ENCODE peak calls at places on chromosomes 11 and 22, in five cellular contexts. One of them, this sample, is unnamed.

GRCh38 chr11:68309621-68310185 is 2.7 kb upstream of the LRP5 start:
- DNase-seq in stomach: no peak
- DNase-seq in SK-N-SH: no peak
- DNase-seq in suprapubic skin: no peak
- DNase-seq in transverse colon: no peak
- DNase-seq in this sample: no peak

GRCh38 chr11:131666617-131667016 is 296.2 kb downstream of the NTM start:
- DNase-seq in stomach: no peak
- DNase-seq in SK-N-SH: no peak
- DNase-seq in suprapubic skin: peak
- DNase-seq in transverse colon: no peak
- DNase-seq in this sample: no peak

GRCh38 chr22:24578355-24579241 is 14.3 kb downstream of the LRRC75B start:
- DNase-seq in stomach: no peak
- DNase-seq in SK-N-SH: no peak
- DNase-seq in suprapubic skin: no peak
- DNase-seq in transverse colon: no peak
- DNase-seq in this sample: no peak

GRCh38 chr11:68044898-68045351 is 6.1 kb downstream of the TCIRG1 start:
- DNase-seq in stomach: no peak
- DNase-seq in SK-N-SH: peak
- DNase-seq in suprapubic skin: no peak
- DNase-seq in transverse colon: no peak
- DNase-seq in this sample: no peak

GRCh38 chr22:36541831-36542391 is 12.9 kb upstream of the EIF3D start:
- DNase-seq in stomach: peak
- DNase-seq in SK-N-SH: no peak
- DNase-seq in suprapubic skin: no peak
- DNase-seq in transverse colon: no peak
- DNase-seq in this sample: peak

GRCh38 chr11:67345949-67346819 is 7.2 kb downstream of the POLD4 start:
- DNase-seq in stomach: peak
- DNase-seq in SK-N-SH: peak
- DNase-seq in suprapubic skin: no peak
- DNase-seq in transverse colon: peak
- DNase-seq in this sample: peak

GRCh38 chr11:73752216-73752867 is 8.5 kb downstream of the RAB6A start:
- DNase-seq in stomach: no peak
- DNase-seq in SK-N-SH: no peak
- DNase-seq in suprapubic skin: no peak
- DNase-seq in transverse colon: no peak
- DNase-seq in this sample: no peak

GRCh38 chr11:18726040-18726439 is at the start of gene IGSF22:
- DNase-seq in stomach: no peak
- DNase-seq in SK-N-SH: no peak
- DNase-seq in suprapubic skin: no peak
- DNase-seq in transverse colon: no peak
- DNase-seq in this sample: no peak

GRCh38 chr11:87719311-87720073 is 455.8 kb downstream of the RAB38 start:
- DNase-seq in stomach: no peak
- DNase-seq in SK-N-SH: no peak
- DNase-seq in suprapubic skin: no peak
- DNase-seq in transverse colon: no peak
- DNase-seq in this sample: no peak

GRCh38 chr11:83569134-83569805 is 283.1 kb upstream of the CCDC90B start:
- DNase-seq in stomach: no peak
- DNase-seq in SK-N-SH: no peak
- DNase-seq in suprapubic skin: no peak
- DNase-seq in transverse colon: no peak
- DNase-seq in this sample: no peak

GRCh38 chr11:134950692-134951304 is 538.8 kb upstream of the B3GAT1 start:
- DNase-seq in stomach: no peak
- DNase-seq in SK-N-SH: no peak
- DNase-seq in suprapubic skin: no peak
- DNase-seq in transverse colon: no peak
- DNase-seq in this sample: no peak

GRCh38 chr11:111395081-111395480 is 16.0 kb upstream of the POU2AF1 start:
- DNase-seq in stomach: peak
- DNase-seq in SK-N-SH: no peak
- DNase-seq in suprapubic skin: no peak
- DNase-seq in transverse colon: no peak
- DNase-seq in this sample: no peak

GRCh38 chr11:44167047-44167446 is 71.6 kb downstream of the EXT2 start:
- DNase-seq in stomach: no peak
- DNase-seq in SK-N-SH: no peak
- DNase-seq in suprapubic skin: no peak
- DNase-seq in transverse colon: no peak
- DNase-seq in this sample: no peak

GRCh38 chr22:47850644-47851151 is 1088.2 kb downstream of the TBC1D22A start:
- DNase-seq in stomach: no peak
- DNase-seq in SK-N-SH: no peak
- DNase-seq in suprapubic skin: no peak
- DNase-seq in transverse colon: no peak
- DNase-seq in this sample: no peak

GRCh38 chr11:132058211-132058772 is 687.9 kb downstream of the NTM start:
- DNase-seq in stomach: no peak
- DNase-seq in SK-N-SH: no peak
- DNase-seq in suprapubic skin: no peak
- DNase-seq in transverse colon: peak
- DNase-seq in this sample: no peak

GRCh38 chr22:38704568-38705234 is 1.0 kb upstream of the GTPBP1 start:
- DNase-seq in stomach: no peak
- DNase-seq in SK-N-SH: no peak
- DNase-seq in suprapubic skin: no peak
- DNase-seq in transverse colon: no peak
- DNase-seq in this sample: no peak

GRCh38 chr11:19370100-19370861 is 129.5 kb upstream of the E2F8 start:
- DNase-seq in stomach: no peak
- DNase-seq in SK-N-SH: no peak
- DNase-seq in suprapubic skin: no peak
- DNase-seq in transverse colon: no peak
- DNase-seq in this sample: no peak

GRCh38 chr22:38056969-38057841 is at the start of gene PICK1:
- DNase-seq in stomach: peak
- DNase-seq in SK-N-SH: peak
- DNase-seq in suprapubic skin: peak
- DNase-seq in transverse colon: peak
- DNase-seq in this sample: peak

GRCh38 chr11:8025123-8025522 is 38.0 kb downstream of the EIF3F start:
- DNase-seq in stomach: no peak
- DNase-seq in SK-N-SH: no peak
- DNase-seq in suprapubic skin: peak
- DNase-seq in transverse colon: no peak
- DNase-seq in this sample: no peak

GRCh38 chr22:22342697-22343602 is 98.4 kb downstream of the VPREB1 start:
- DNase-seq in stomach: peak
- DNase-seq in SK-N-SH: peak
- DNase-seq in suprapubic skin: no peak
- DNase-seq in transverse colon: peak
- DNase-seq in this sample: peak

GRCh38 chr11:67195971-67196418 is 70.3 kb upstream of the GRK2 start:
- DNase-seq in stomach: no peak
- DNase-seq in SK-N-SH: no peak
- DNase-seq in suprapubic skin: no peak
- DNase-seq in transverse colon: peak
- DNase-seq in this sample: no peak

DNA sequence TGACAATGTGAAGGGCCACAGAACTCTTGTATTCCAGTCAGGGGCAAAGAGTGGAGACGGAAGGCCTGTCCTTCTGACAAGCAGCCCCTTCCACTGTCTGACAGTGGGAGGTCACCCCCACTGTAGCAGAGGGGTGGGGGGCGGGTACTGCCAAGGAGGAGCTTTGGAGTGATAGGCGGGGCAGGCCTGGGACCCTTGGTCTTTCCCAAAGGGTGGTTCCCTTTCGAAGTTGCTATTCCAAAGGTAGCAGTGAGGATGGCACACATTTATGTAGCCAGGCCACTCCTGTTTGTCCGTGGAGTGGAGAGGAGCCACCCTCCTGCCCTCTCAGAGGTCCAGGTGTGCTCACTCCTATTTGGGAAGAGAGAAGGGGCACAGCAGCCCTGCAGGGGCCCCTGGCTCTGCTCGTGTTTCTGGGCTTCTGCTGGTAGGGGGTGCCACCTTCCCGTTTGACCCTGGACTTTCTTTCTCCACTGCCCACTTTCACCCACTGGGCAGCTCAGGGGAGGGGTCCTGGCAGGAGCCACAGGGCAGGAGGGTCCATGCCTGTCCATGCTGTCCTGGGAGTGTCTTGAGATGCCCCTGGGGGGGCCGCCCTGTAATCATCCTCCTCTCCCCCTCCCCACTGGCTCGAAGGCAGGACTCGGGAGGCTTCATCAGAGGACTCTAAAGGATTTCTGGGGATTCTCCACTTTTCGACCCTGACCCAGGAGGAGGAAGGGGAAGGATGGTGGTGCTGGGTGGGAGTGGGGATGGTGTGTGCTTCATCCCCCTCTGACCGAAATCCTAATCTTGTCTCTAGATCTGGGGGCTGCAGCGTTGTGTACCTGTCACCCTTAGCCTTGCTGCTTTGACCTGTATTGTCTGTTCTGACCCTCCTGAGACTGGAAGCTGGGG is 994 bp downstream of the TAGLN start:
- DNase-seq in stomach: no peak
- DNase-seq in SK-N-SH: no peak
- DNase-seq in suprapubic skin: no peak
- DNase-seq in transverse colon: no peak
- DNase-seq in this sample: no peak
- TF ChIP-seq POLR2AphosphoS5 in stomach: no peak
- TF ChIP-seq POLR2AphosphoS5 in SK-N-SH: no peak
- TF ChIP-seq POLR2AphosphoS5 in suprapubic skin: no peak
- TF ChIP-seq POLR2AphosphoS5 in transverse colon: no peak
- TF ChIP-seq POLR2AphosphoS5 in this sample: no peak

GRCh38 chr11:76415073-76415472 is 29.7 kb upstream of the EMSY start:
- DNase-seq in stomach: no peak
- DNase-seq in SK-N-SH: no peak
- DNase-seq in suprapubic skin: no peak
- DNase-seq in transverse colon: no peak
- DNase-seq in this sample: no peak

GRCh38 chr11:76424891-76425290 is 19.9 kb upstream of the EMSY start:
- DNase-seq in stomach: no peak
- DNase-seq in SK-N-SH: no peak
- DNase-seq in suprapubic skin: no peak
- DNase-seq in transverse colon: no peak
- DNase-seq in this sample: no peak

GRCh38 chr11:76424379-76424778 is 20.4 kb upstream of the EMSY start:
- DNase-seq in stomach: no peak
- DNase-seq in SK-N-SH: no peak
- DNase-seq in suprapubic skin: no peak
- DNase-seq in transverse colon: no peak
- DNase-seq in this sample: no peak

DNA sequence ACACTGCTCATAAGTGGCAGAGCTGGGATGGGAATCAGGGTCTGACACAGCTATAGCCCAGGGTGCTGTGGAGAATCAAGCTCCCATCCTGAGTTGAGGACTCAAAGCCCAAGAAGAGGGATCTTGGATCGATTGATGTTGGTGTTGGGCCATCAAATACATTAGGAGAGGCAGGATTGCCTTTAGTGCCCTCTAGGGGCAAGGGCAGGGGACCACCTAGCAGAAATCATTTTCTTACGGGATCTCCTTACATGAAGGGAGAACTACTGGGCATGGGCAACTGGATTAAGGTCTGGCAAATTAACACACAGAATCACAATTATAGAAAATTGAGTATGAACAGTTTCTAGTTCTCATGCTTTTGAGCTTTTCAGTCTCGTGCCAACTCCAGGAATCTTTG is 24.9 kb upstream of the EMSY start:
- DNase-seq in stomach: no peak
- DNase-seq in SK-N-SH: no peak
- DNase-seq in suprapubic skin: no peak
- DNase-seq in transverse colon: no peak
- DNase-seq in this sample: no peak
- TF ChIP-seq CTCF in stomach: no peak
- TF ChIP-seq CTCF in SK-N-SH: peak
- TF ChIP-seq CTCF in suprapubic skin: no peak
- TF ChIP-seq CTCF in transverse colon: no peak
- TF ChIP-seq CTCF in this sample: no peak

DNA sequence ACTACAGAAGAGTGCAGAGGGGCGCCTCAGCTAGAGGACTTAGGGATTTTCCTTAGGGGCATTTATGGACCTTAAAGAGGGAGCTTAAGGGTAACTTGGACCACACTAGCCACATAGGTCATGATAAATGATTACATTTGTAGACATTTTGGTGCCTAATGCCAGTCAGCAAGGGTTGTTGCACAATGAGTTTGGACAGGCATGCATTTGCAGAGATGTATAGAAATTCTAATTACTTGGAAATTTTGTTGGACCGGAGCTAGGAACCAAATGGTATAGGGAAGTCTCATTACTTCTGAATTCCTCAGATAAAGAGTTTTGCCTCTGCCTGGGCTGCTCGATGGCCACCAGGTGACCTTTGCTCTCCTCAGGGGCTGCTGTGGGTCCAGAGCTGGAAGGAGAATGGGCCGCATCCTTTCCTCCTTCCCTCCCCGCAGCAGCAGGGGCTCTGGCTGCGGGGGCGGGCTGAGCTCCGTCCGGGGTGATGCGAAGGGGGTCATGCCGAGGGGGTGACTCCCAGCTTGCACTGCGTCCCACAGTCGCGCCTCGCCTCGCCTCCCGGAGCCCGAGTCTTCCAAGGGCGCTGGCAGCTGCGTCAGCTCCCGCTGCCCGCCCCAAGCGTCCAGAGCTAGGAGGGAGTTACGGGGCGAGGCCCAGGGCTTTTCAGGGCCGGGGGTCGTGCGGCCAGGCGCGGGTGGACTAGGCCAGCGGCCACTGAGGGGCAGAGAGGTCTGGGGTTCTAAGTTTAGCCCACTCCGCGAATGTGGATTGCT is 20.2 kb upstream of the MALAT1 start:
- DNase-seq in stomach: peak
- DNase-seq in SK-N-SH: no peak
- DNase-seq in suprapubic skin: peak
- DNase-seq in transverse colon: peak
- DNase-seq in this sample: no peak
- TF ChIP-seq POLR2AphosphoS5 in stomach: peak
- TF ChIP-seq POLR2AphosphoS5 in SK-N-SH: no peak
- TF ChIP-seq POLR2AphosphoS5 in suprapubic skin: no peak
- TF ChIP-seq POLR2AphosphoS5 in transverse colon: peak
- TF ChIP-seq POLR2AphosphoS5 in this sample: no peak

GRCh38 chr11:20497124-20497792 is 102.2 kb upstream of the SLC6A5 start:
- DNase-seq in stomach: no peak
- DNase-seq in SK-N-SH: no peak
- DNase-seq in suprapubic skin: no peak
- DNase-seq in transverse colon: no peak
- DNase-seq in this sample: no peak

GRCh38 chr11:20488352-20488751 is 100.8 kb downstream of the PRMT3 start:
- DNase-seq in stomach: no peak
- DNase-seq in SK-N-SH: peak
- DNase-seq in suprapubic skin: no peak
- DNase-seq in transverse colon: no peak
- DNase-seq in this sample: no peak

GRCh38 chr11:20489948-20490347 is 102.4 kb downstream of the PRMT3 start:
- DNase-seq in stomach: no peak
- DNase-seq in SK-N-SH: no peak
- DNase-seq in suprapubic skin: no peak
- DNase-seq in transverse colon: no peak
- DNase-seq in this sample: no peak

DNA sequence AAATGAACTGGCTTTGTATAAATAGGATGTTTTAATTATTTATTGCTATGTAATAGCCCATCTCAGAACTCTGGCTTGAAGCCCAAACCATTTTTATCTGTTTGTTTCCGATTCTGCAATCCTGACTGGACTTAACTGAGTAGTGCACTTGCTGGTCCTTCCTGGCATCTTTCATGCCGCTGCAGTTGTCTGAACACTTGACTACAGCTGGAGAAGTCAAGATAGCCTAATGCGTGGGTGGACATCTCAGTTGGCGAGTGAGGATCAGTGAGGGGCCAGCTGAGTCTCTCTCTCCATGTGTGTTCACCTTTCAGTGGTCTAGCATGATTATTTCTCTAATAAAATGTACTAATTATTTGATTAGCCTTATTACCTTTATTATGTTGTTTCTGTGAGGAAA is 105.8 kb downstream of the PRMT3 start:
- DNase-seq in stomach: no peak
- DNase-seq in SK-N-SH: no peak
- DNase-seq in suprapubic skin: no peak
- DNase-seq in transverse colon: no peak
- DNase-seq in this sample: no peak
- TF ChIP-seq CTCF in stomach: no peak
- TF ChIP-seq CTCF in SK-N-SH: no peak
- TF ChIP-seq CTCF in suprapubic skin: no peak
- TF ChIP-seq CTCF in transverse colon: no peak
- TF ChIP-seq CTCF in this sample: no peak

This sample was measured in prostate gland.